ENCODE peak calls at places on chromosomes 4 and X, in seven cellular contexts. Q is neuronal stem cell, W is IMR-90, N is mesenchymal stem cell, P is H9, J is mesendoderm, C is H1. B is an unnamed sample.

GRCh38 chr4:148778980-148779675 is 336.9 kb upstream of the NR3C2 start:
- DNase-seq in J (no peak), C (no peak), Q (no peak), W (peak), P (no peak), N (no peak), B (peak)

GRCh38 chr4:124111922-124112321 is 600.6 kb downstream of the ANKRD50 start:
- DNase-seq in C (no peak), Q (peak), J (peak), P (peak), W (peak), N (peak), B (peak)

GRCh38 chr4:56681158-56681848 is at the start of gene HOPX:
- DNase-seq in Q (no peak), N (no peak), W (no peak), P (no peak), C (no peak), J (peak), B (peak)

GRCh38 chrX:13432376-13432775 is 112.5 kb upstream of the ATXN3L start:
- DNase-seq in J (no peak), P (no peak), N (peak), C (no peak), W (peak), Q (no peak), B (peak)

GRCh38 chrX:47366051-47366722 is 4.2 kb upstream of the ZNF157 start:
- DNase-seq in Q (peak), P (peak), J (peak), N (peak), C (peak), W (peak), B (peak)

GRCh38 chr4:16516796-16517413 is 290.6 kb upstream of the TAPT1 start:
- DNase-seq in Q (no peak), J (peak), C (no peak), W (peak), P (no peak), N (peak), B (no peak)

GRCh38 chr4:99843413-99843812 is 26.8 kb downstream of the DAPP1 start:
- DNase-seq in W (no peak), C (no peak), N (no peak), P (no peak), J (no peak), Q (no peak), B (no peak)

GRCh38 chrX:5726246-5726645 is 502.4 kb downstream of the NLGN4X start:
- DNase-seq in P (no peak), J (no peak), N (peak), W (no peak), C (no peak), Q (no peak), B (peak)

GRCh38 chr4:135411251-135411650 is 1209.7 kb upstream of the PABPC4L start:
- DNase-seq in Q (no peak), C (no peak), W (no peak), P (no peak), J (no peak), N (peak), B (peak)

GRCh38 chrX:37879692-37880091 is 32.3 kb upstream of the DYNLT3 start:
- DNase-seq in Q (no peak), W (no peak), P (no peak), N (no peak), J (no peak), C (no peak), B (no peak)

GRCh38 chr4:43394976-43395375 is 502.5 kb downstream of the GRXCR1 start:
- DNase-seq in J (no peak), N (peak), W (peak), C (no peak), P (no peak), Q (no peak), B (no peak)

GRCh38 chrX:150202641-150203248 is 160.4 kb upstream of the MAMLD1 start:
- DNase-seq in J (no peak), N (peak), Q (no peak), W (peak), P (no peak), C (no peak), B (peak)

GRCh38 chr4:16694491-16695276 is 203.8 kb downstream of the LDB2 start:
- DNase-seq in N (no peak), W (peak), P (peak), J (peak), Q (no peak), C (no peak), B (no peak)

GRCh38 chrX:46117234-46117633 is 428.0 kb downstream of the ZNF674 start:
- DNase-seq in J (no peak), N (no peak), C (no peak), W (no peak), P (no peak), Q (no peak), B (no peak)

GRCh38 chr4:185803015-185803414 is 9.0 kb downstream of the SORBS2 start:
- DNase-seq in P (no peak), C (no peak), Q (no peak), N (no peak), W (no peak), J (no peak), B (peak)

GRCh38 chr4:87257523-87257922 is 37.1 kb upstream of the KLHL8 start:
- DNase-seq in W (no peak), Q (no peak), C (no peak), N (no peak), J (no peak), P (no peak), B (no peak)

GRCh38 chrX:114959729-114960128 is 57.7 kb downstream of the IL13RA2 start:
- DNase-seq in Q (no peak), N (peak), C (no peak), J (no peak), P (no peak), W (peak), B (peak)

GRCh38 chrX:20718592-20718991 is 451.9 kb upstream of the RPS6KA3 start:
- DNase-seq in W (no peak), C (no peak), Q (peak), J (no peak), P (no peak), N (no peak), B (no peak)

GRCh38 chrX:1876041-1876440 is 261.2 kb downstream of the ASMT start:
- DNase-seq in P (no peak), J (no peak), W (no peak), C (no peak), N (no peak), Q (no peak), B (no peak)

GRCh38 chr4:127634181-127634580 is 1.4 kb downstream of the INTU start:
- DNase-seq in Q (no peak), J (no peak), W (peak), N (peak), P (no peak), C (no peak), B (no peak)

GRCh38 chr4:2767705-2768074 is 11.6 kb upstream of the TNIP2 start:
- DNase-seq in W (no peak), Q (no peak), J (no peak), N (no peak), P (no peak), C (no peak), B (no peak)

GRCh38 chrX:155767101-155767878 is 113.9 kb upstream of the VAMP7 start:
- DNase-seq in Q (peak), W (peak), C (peak), N (peak), J (peak), P (peak), B (peak)

GRCh38 chr4:107278791-107279481 is 242.8 kb upstream of the DKK2 start:
- DNase-seq in W (peak), C (no peak), N (peak), J (no peak), P (no peak), Q (no peak), B (no peak)

GRCh38 chr4:159077702-159078495 is 25.0 kb upstream of the RAPGEF2 start:
- DNase-seq in W (peak), J (no peak), N (no peak), P (no peak), Q (no peak), C (no peak), B (no peak)

GRCh38 chr4:128298852-128299251 is 11.2 kb upstream of the PGRMC2 start:
- DNase-seq in W (no peak), C (no peak), Q (no peak), N (no peak), J (no peak), P (no peak), B (no peak)

GRCh38 chrX:107766470-107767140 is 9.0 kb downstream of the TSC22D3 start:
- DNase-seq in N (peak), Q (no peak), J (peak), P (no peak), W (peak), C (no peak), B (no peak)

GRCh38 chr4:14434483-14434882 is 567.8 kb upstream of the CPEB2 start:
- DNase-seq in P (no peak), J (no peak), C (no peak), W (no peak), N (no peak), Q (no peak), B (no peak)

GRCh38 chrX:102659790-102660757 is 8.8 kb downstream of the GPRASP1 start:
- DNase-seq in P (peak), W (peak), N (peak), Q (peak), J (peak), C (peak), B (peak)

GRCh38 chrX:74545880-74546279 is 68.5 kb downstream of the RLIM start:
- DNase-seq in J (no peak), P (no peak), Q (no peak), N (no peak), W (no peak), C (no peak), B (no peak)

GRCh38 chr4:1559896-1560650 is 124.0 kb downstream of the FAM53A start:
- DNase-seq in W (no peak), P (no peak), J (no peak), Q (no peak), N (no peak), C (no peak), B (no peak)

GRCh38 chr4:57158762-57159161 is 48.6 kb upstream of the IGFBP7 start:
- DNase-seq in C (no peak), J (no peak), P (no peak), W (no peak), Q (no peak), N (no peak), B (no peak)

GRCh38 chr4:106551724-106552123 is 183.1 kb upstream of the GIMD1 start:
- DNase-seq in C (no peak), Q (no peak), W (no peak), N (no peak), J (no peak), P (no peak), B (no peak)

GRCh38 chr4:143402776-143403550 is 66.3 kb downstream of the GAB1 start:
- DNase-seq in N (peak), W (no peak), Q (no peak), P (no peak), C (no peak), J (no peak), B (no peak)

GRCh38 chrX:71225661-71226060 is 2.6 kb downstream of the GJB1 start:
- DNase-seq in P (no peak), Q (no peak), C (no peak), N (peak), W (no peak), J (peak), B (peak)

DNA sequence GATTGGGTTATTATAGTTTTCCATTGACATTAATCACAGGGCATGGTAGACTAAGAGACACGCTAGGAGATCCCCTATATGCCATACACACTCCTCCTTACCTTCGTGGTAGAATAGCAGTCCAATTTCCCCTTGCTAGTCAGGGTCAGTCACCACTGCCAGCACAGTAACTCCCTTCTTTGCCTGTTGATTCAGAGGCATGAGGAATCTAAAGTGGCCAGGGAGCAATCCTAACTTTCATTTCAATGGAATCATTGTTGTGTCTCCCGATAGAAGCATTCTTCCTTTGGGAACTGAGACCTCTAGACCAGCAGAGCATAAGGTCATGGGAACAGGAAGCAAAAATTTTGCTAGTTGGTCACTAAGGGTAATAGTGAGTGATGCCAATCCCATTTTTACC is 51.1 kb downstream of the COL25A1 start:
- DNase-seq in Q (no peak), J (no peak), C (no peak), N (no peak), W (no peak), P (no peak), B (no peak)
- H3K4ac ChIP-seq in Q (no peak), J (no peak), C (no peak), N (no peak), W (no peak), P (no peak), B (peak)

DNA sequence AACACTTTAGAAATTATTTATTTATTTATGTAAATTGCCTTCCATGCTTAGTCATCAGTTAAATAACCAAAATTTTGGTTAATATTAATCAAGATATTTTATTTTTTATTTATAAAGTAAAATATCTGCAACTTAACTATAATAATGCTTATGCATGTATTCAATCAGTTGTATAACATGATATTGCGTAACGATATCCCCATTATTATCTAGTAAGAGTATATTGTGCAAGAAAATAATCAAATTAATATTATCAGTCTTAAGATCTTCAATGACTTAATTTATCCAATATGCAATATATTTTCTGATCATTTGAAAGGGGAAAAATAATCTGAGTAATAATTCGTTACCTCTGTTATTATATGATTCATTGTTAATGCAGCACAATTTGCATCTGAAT is 596.7 kb downstream of the GABRG1 start:
- DNase-seq in Q (no peak), N (no peak), C (no peak), J (no peak), P (no peak), W (no peak), B (no peak)
- H2BK120ac ChIP-seq in Q (no peak), N (no peak), C (no peak), J (no peak), P (no peak), W (no peak), B (no peak)

GRCh38 chr4:80014531-80014930 is 58.5 kb downstream of the ANTXR2 start:
- DNase-seq in W (peak), N (peak), C (no peak), Q (no peak), J (peak), P (no peak), B (peak)

GRCh38 chr4:80017125-80017854 is 55.7 kb downstream of the ANTXR2 start:
- DNase-seq in W (peak), Q (no peak), C (no peak), P (no peak), N (peak), J (peak), B (no peak)

GRCh38 chr4:80015407-80016189 is 57.4 kb downstream of the ANTXR2 start:
- DNase-seq in J (no peak), W (no peak), N (no peak), Q (no peak), P (no peak), C (no peak), B (no peak)

GRCh38 chr4:80012291-80012690 is 60.7 kb downstream of the ANTXR2 start:
- DNase-seq in N (peak), W (no peak), Q (no peak), C (no peak), P (no peak), J (no peak), B (no peak)

GRCh38 chr4:80016506-80016905 is 56.5 kb downstream of the ANTXR2 start:
- DNase-seq in J (no peak), C (no peak), P (no peak), Q (no peak), W (peak), N (peak), B (no peak)
- H2BK5ac ChIP-seq in J (no peak), C (no peak), P (no peak), Q (no peak), W (peak), N (peak), B (no peak)

DNA sequence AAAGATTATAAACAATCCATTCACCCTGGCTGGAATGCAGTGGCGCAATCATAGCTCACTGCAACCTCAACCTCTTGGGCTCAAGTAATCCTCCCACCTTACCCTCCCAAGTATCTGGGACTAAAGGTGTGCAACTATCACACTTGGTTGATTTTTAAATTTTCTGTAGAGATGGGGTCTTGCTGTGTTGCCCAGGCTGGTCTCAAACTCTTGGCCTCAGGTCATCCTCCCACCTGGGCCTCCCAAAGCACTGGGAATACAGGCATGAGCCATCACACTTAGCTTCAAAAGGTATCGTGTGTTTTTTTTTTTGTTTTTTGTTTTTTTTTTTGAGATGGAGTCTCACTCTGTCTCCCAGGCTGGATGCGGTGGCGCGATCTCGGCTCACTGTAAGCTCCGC is 71.5 kb downstream of the FRYL start:
- DNase-seq in P (no peak), N (no peak), J (no peak), Q (no peak), W (no peak), C (no peak), B (no peak)
- H3K4ac ChIP-seq in P (no peak), N (no peak), J (no peak), Q (no peak), W (no peak), C (no peak), B (no peak)

DNA sequence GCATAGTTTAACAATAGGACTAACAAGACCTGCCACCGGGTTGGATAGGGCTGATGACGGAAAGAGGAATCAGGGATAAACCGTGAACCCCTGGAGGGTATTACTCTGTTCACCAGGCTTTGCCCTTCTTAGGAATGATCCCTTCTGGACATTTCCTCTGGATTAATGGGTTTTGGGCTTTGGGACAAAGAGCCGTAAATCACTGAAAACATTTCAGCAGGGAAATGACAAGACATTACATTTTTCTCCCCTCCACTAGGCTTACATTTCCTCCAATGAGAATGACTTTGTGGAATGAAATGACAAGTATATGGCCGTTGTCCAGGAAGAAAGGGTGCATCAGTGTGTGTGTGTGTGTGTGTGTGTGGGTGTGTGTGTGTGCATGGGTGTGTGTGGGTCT is 25.9 kb upstream of the RBPJ start:
- DNase-seq in P (no peak), Q (no peak), C (no peak), W (no peak), N (no peak), J (no peak), B (no peak)
- H2BK120ac ChIP-seq in P (no peak), Q (no peak), C (no peak), W (peak), N (no peak), J (no peak), B (no peak)